ENCODE peak calls at places on chromosomes 3 and 15, in four cellular contexts. One of them, this sample, is unnamed.

GRCh38 chr15:38961886-38962285 is 397.3 kb upstream of the RASGRP1 start:
- DNase-seq in kidney tubule cell: no peak
- DNase-seq in dermis microvascular lymphatic vessel endothelial cell: peak
- DNase-seq in H4: no peak
- DNase-seq in this sample: no peak

GRCh38 chr15:41557673-41558399 is 1.2 kb upstream of the TYRO3 start:
- DNase-seq in kidney tubule cell: peak
- DNase-seq in dermis microvascular lymphatic vessel endothelial cell: peak
- DNase-seq in H4: peak
- DNase-seq in this sample: peak

GRCh38 chr3:53071882-53072431 is 26.1 kb upstream of the SFMBT1 start:
- DNase-seq in kidney tubule cell: no peak
- DNase-seq in dermis microvascular lymphatic vessel endothelial cell: no peak
- DNase-seq in H4: no peak
- DNase-seq in this sample: no peak

GRCh38 chr3:29731050-29731449 is 450.2 kb downstream of the RBMS3 start:
- DNase-seq in kidney tubule cell: no peak
- DNase-seq in dermis microvascular lymphatic vessel endothelial cell: no peak
- DNase-seq in H4: no peak
- DNase-seq in this sample: no peak

GRCh38 chr3:4503050-4503449 is 9.9 kb downstream of the ITPR1 start:
- DNase-seq in kidney tubule cell: no peak
- DNase-seq in dermis microvascular lymphatic vessel endothelial cell: no peak
- DNase-seq in H4: no peak
- DNase-seq in this sample: no peak

GRCh38 chr15:68791431-68792283 is 29.0 kb downstream of the ANP32A start:
- DNase-seq in kidney tubule cell: no peak
- DNase-seq in dermis microvascular lymphatic vessel endothelial cell: no peak
- DNase-seq in H4: no peak
- DNase-seq in this sample: no peak

GRCh38 chr3:36393563-36393962 is 13.3 kb downstream of the STAC start:
- DNase-seq in kidney tubule cell: peak
- DNase-seq in dermis microvascular lymphatic vessel endothelial cell: no peak
- DNase-seq in H4: no peak
- DNase-seq in this sample: no peak

GRCh38 chr15:49421991-49422390 is 1.1 kb upstream of the FGF7 start:
- DNase-seq in kidney tubule cell: peak
- DNase-seq in dermis microvascular lymphatic vessel endothelial cell: peak
- DNase-seq in H4: peak
- DNase-seq in this sample: peak

GRCh38 chr15:63288778-63289378 is 11.5 kb downstream of the APH1B start:
- DNase-seq in kidney tubule cell: peak
- DNase-seq in dermis microvascular lymphatic vessel endothelial cell: peak
- DNase-seq in H4: peak
- DNase-seq in this sample: no peak

GRCh38 chr15:29568840-29569532 is 253.3 kb downstream of the TJP1 start:
- DNase-seq in kidney tubule cell: peak
- DNase-seq in dermis microvascular lymphatic vessel endothelial cell: peak
- DNase-seq in H4: peak
- DNase-seq in this sample: no peak

GRCh38 chr15:93040288-93041158 is 48.5 kb downstream of the RGMA start:
- DNase-seq in kidney tubule cell: no peak
- DNase-seq in dermis microvascular lymphatic vessel endothelial cell: no peak
- DNase-seq in H4: no peak
- DNase-seq in this sample: no peak

GRCh38 chr3:138434875-138435772 is 708 bp downstream of the ESYT3 start:
- DNase-seq in kidney tubule cell: peak
- DNase-seq in dermis microvascular lymphatic vessel endothelial cell: no peak
- DNase-seq in H4: no peak
- DNase-seq in this sample: no peak

GRCh38 chr3:52468336-52468735 is 12.9 kb downstream of the NISCH start:
- DNase-seq in kidney tubule cell: no peak
- DNase-seq in dermis microvascular lymphatic vessel endothelial cell: no peak
- DNase-seq in H4: no peak
- DNase-seq in this sample: no peak